ENCODE peak calls at places on chromosomes 16 and 17, in nine cellular contexts. H is GM23338, Y is HL-60, C is heart left ventricle, R is left ventricle myocardium inferior, U is hepatocyte, B is stomach, Q is lower leg skin, A is fibroblast of mammary gland. E is an unnamed sample.

GRCh38 chr16:75333770-75334169 is 82.3 kb upstream of the BCAR1 start:
- DNase-seq in Q (no peak), C (no peak), A (no peak), Y (peak), U (no peak), H (no peak), B (no peak), R (no peak), E (no peak)

GRCh38 chr16:75996491-75996890 is 270.2 kb upstream of the CPHXL start:
- DNase-seq in U (no peak), R (no peak), H (no peak), A (peak), Q (no peak), Y (no peak), C (no peak), B (no peak), E (no peak)

GRCh38 chr16:67490330-67491096 is 7.2 kb upstream of the AGRP start:
- DNase-seq in B (no peak), A (peak), Y (peak), U (no peak), C (no peak), Q (no peak), H (no peak), R (no peak), E (no peak)

GRCh38 chr16:84795338-84796053 is 24.3 kb upstream of the CRISPLD2 start:
- DNase-seq in U (peak), C (peak), Q (peak), H (peak), A (peak), B (peak), R (peak), Y (no peak), E (peak)

GRCh38 chr16:1330260-1330914 is 3.1 kb upstream of the BAIAP3 start:
- DNase-seq in B (no peak), C (no peak), U (no peak), R (no peak), Q (no peak), H (peak), A (no peak), Y (no peak), E (no peak)

GRCh38 chr17:49994085-49995054 is 654 bp downstream of the DLX3 start:
- DNase-seq in Q (no peak), A (no peak), C (no peak), H (peak), R (no peak), U (peak), Y (no peak), B (no peak), E (no peak)

GRCh38 chr16:78415669-78416068 is 316.2 kb downstream of the WWOX start:
- DNase-seq in C (no peak), Q (no peak), R (no peak), B (no peak), Y (no peak), A (no peak), U (no peak), H (peak), E (no peak)

GRCh38 chr16:27127293-27127692 is 60.6 kb downstream of the C16orf82 start:
- DNase-seq in H (no peak), C (no peak), Q (no peak), B (no peak), U (no peak), A (no peak), Y (no peak), R (no peak), E (no peak)

GRCh38 chr17:20989991-20990855 is 52.6 kb downstream of the USP22 start:
- DNase-seq in Q (no peak), C (no peak), B (no peak), A (no peak), U (peak), Y (no peak), H (no peak), R (no peak), E (no peak)

GRCh38 chr17:6086603-6087400 is 16.6 kb downstream of the WSCD1 start:
- DNase-seq in B (no peak), R (no peak), U (no peak), Q (no peak), Y (no peak), A (no peak), C (no peak), H (no peak), E (no peak)

GRCh38 chr16:54136276-54136625 is 150.3 kb downstream of the IRX3 start:
- DNase-seq in A (peak), H (no peak), B (no peak), Y (no peak), U (no peak), Q (no peak), C (no peak), R (no peak), E (no peak)

GRCh38 chr16:7137560-7138330 is 194.9 kb upstream of the RBFOX1 start:
- DNase-seq in C (no peak), Q (no peak), Y (no peak), H (no peak), R (no peak), A (peak), B (no peak), U (peak), E (no peak)

GRCh38 chr16:16042076-16042475 is 92.7 kb downstream of the ABCC1 start:
- DNase-seq in Y (no peak), C (peak), B (peak), U (peak), A (peak), Q (no peak), H (no peak), R (peak), E (no peak)

GRCh38 chr17:13046361-13046760 is 28.5 kb upstream of the ELAC2 start:
- DNase-seq in U (no peak), A (no peak), H (no peak), B (no peak), Q (no peak), Y (no peak), C (no peak), R (no peak), E (no peak)

GRCh38 chr17:1188812-1189211 is 9.0 kb upstream of the ABR start:
- DNase-seq in H (no peak), A (peak), Y (no peak), B (peak), C (peak), R (peak), U (no peak), Q (peak), E (no peak)

GRCh38 chr17:17681744-17682292 is 560 bp downstream of the RAI1 start:
- DNase-seq in R (peak), B (no peak), U (peak), Q (peak), A (no peak), C (peak), H (no peak), Y (peak), E (no peak)

GRCh38 chr17:78745407-78746088 is 36.5 kb downstream of the CYTH1 start:
- DNase-seq in R (no peak), Q (no peak), Y (peak), C (no peak), U (peak), A (peak), B (no peak), H (peak), E (no peak)

GRCh38 chr16:85923153-85924021 is 24.4 kb downstream of the IRF8 start:
- DNase-seq in B (no peak), Q (no peak), Y (no peak), R (no peak), U (peak), A (peak), C (no peak), H (no peak), E (no peak)

GRCh38 chr17:32269377-32269776 is 3.7 kb downstream of the RHBDL3 start:
- DNase-seq in U (no peak), R (peak), B (no peak), C (peak), A (no peak), Q (no peak), H (no peak), Y (no peak), E (no peak)

GRCh38 chr17:50946223-50946890 is 80.2 kb upstream of the TOB1 start:
- DNase-seq in A (no peak), R (no peak), Y (no peak), Q (no peak), U (no peak), B (peak), C (no peak), H (no peak), E (no peak)

GRCh38 chr17:21296097-21297025 is 11.8 kb downstream of the MAP2K3 start:
- DNase-seq in Y (no peak), U (no peak), A (peak), R (peak), Q (no peak), H (no peak), C (peak), B (peak), E (no peak)

GRCh38 chr17:47715669-47716325 is 17.2 kb upstream of the TBX21 start:
- DNase-seq in Y (no peak), R (no peak), U (no peak), B (no peak), C (no peak), A (no peak), Q (no peak), H (no peak), E (no peak)

GRCh38 chr17:47714773-47715396 is 18.2 kb upstream of the TBX21 start:
- DNase-seq in Q (no peak), R (no peak), U (no peak), Y (no peak), C (no peak), B (no peak), H (no peak), A (no peak), E (no peak)

GRCh38 chr17:47712330-47713023 is 18.5 kb downstream of the TBKBP1 start:
- DNase-seq in A (no peak), R (no peak), U (no peak), Y (peak), B (no peak), H (no peak), Q (no peak), C (no peak), E (no peak)

GRCh38 chr17:47716381-47716780 is 16.7 kb upstream of the TBX21 start:
- DNase-seq in Y (no peak), H (no peak), C (no peak), R (no peak), A (no peak), U (no peak), Q (no peak), B (no peak), E (no peak)

DNA sequence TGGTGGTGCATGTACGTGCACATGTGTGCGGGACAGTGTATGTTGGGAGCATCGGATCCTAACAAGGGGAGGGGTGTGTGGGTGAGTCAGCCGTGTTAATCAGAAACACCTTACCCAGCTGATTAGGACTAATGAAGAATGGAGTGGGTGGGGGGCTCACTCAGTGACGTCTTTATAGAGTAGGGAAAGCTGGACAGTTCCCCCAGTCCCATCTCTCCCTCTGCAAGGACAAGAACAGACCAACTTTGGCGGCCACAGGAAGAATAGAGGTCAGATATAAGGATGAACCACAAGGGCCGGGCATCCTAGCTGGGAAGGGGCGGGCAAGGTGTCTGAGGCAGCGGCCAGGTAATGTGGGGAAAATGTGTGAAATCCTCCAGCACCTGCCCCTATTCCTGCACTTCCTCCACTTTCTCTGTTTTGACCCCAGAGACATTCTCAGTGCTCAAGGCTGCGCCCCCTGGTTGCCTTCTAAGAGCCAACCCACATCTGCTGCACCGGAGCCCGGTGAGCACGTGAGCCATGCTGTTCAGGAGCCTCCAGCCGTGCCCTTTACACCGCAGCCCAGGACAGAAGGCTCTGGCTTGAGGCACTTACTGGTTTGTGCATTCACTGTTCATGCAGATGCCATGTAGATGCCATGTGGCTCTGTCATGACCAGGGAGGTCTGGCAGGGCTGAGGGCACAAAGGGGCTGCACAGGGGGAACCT is 18.9 kb upstream of the TBX21 start:
- DNase-seq in B (no peak), U (no peak), Q (no peak), R (no peak), H (peak), Y (no peak), C (no peak), A (no peak), E (no peak)
- TF ChIP-seq CTCF in B (no peak), U (no peak), Q (no peak), R (no peak), H (peak), Y (no peak), C (no peak), A (no peak), E (no peak)

GRCh38 chr17:7579001-7579838 is at the start of gene CD68:
- DNase-seq in H (peak), R (peak), U (peak), A (peak), C (peak), B (peak), Q (peak), Y (peak), E (peak)
- H3K4me3 ChIP-seq in H (no peak), R (peak), U (no peak), A (peak), C (no peak), B (peak), Q (no peak), Y (peak), E (peak)

GRCh38 chr17:37662358-37662757 is 19.1 kb upstream of the DDX52 start:
- DNase-seq in B (no peak), C (no peak), R (no peak), Y (no peak), A (no peak), Q (no peak), H (peak), U (no peak), E (no peak)

GRCh38 chr17:37657202-37657601 is 14.0 kb upstream of the DDX52 start:
- DNase-seq in U (no peak), H (no peak), C (no peak), B (no peak), A (no peak), Q (no peak), Y (no peak), R (no peak), E (no peak)

GRCh38 chr17:37664214-37664613 is 21.0 kb upstream of the DDX52 start:
- DNase-seq in Q (no peak), Y (no peak), A (no peak), C (no peak), B (no peak), H (no peak), R (no peak), U (no peak), E (no peak)

GRCh38 chr17:37659887-37660286 is 16.6 kb upstream of the DDX52 start:
- DNase-seq in U (no peak), C (no peak), R (no peak), H (peak), B (no peak), A (no peak), Q (no peak), Y (no peak), E (no peak)

DNA sequence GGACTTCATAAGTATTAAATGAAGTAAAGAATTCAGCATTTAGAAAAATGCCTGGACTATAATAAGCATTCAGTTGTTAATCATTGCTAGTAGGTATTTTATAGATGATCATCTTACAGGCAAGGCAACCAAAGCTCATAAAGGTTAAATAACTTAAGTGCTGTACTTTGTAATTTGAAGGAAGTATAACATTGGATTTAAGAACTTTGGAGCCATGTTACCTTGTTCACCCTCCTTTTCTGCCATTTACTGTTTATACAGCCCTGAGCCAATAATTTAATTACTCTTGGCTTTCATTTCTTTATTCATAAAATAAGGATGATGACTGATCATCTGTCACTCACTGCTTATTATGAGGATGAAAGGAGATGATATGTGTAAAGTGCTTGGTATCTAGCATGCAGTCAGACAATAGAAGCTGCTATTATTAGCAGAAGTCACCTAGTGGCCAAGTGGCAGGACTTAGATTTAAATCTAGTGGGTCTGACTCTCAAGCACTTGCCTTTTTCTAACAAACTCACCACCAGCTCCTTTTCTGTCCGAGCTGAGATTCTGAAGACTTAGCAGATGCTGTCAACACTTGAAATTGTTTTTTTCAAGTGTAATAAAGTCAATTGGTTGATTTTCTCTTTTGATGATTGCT is 18.2 kb upstream of the DDX52 start:
- DNase-seq in A (no peak), Y (no peak), R (no peak), C (no peak), B (no peak), U (no peak), Q (no peak), H (peak), E (no peak)
- TF ChIP-seq CTCF in A (no peak), Y (no peak), R (no peak), C (no peak), B (no peak), U (peak), Q (no peak), H (peak), E (peak)

DNA sequence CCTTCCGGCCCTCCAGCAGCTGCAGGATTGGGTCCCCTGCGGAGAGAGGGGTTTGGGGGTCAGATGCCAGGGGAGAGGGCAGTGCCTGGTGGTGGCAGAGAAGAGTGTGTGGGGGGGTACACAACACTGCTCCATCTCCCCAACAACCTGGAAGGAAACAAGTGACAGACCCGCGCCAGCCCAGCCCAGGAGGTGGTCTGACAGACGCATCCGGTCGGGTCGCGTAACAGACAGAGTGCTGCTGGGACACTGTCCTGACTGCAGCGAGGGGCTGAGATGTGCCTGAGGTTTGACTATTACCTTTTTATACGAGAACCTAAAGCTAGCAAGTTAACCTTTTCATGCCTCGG is 16.2 kb downstream of the UNC13D start:
- DNase-seq in H (peak), U (no peak), A (no peak), Y (no peak), C (no peak), Q (no peak), R (no peak), B (no peak), E (no peak)
- H3K4me3 ChIP-seq in H (peak), U (no peak), A (no peak), Y (no peak), C (no peak), Q (no peak), R (peak), B (peak), E (no peak)

DNA sequence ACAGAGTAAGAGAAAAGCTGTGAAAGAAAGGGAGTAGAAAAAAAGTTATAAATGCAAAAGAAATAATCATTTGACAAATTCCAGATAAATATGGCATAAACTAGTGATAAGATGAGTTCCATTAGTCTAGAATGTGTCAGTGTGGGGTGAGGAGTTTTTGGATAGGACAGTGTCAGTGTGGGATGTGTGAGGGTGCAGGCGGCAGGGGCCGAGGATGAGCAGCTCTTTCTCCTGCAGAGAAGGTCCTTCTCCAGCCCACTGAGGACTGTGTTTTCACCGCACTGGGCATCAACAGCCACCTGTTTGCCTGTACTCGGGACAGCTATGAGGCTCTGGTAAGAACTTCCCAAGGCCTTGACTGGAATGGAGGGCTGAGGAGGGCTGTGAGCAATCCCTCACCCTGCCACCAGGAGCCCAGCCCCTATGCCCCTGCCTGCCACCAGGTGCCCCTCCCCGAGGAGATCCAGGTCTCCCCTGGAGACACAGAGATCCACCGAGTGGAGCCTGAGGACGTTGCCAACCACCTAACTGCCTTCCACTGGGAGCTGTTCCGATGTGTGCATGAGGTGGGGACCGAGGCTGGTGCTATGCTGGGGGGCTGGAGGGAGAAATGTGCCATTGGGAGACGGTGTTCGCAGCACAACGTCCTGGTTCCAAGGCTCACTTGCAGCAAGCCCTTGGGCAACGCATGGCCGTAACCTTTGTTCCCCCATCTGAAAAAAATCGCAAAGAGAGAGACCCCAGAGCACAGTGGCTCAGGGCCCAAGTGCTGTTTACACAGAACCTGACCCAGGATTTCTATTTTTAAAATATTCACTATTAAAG is 13.1 kb downstream of the RAPGEFL1 start:
- DNase-seq in H (peak), C (no peak), Q (no peak), U (no peak), A (no peak), R (no peak), Y (no peak), B (no peak), E (no peak)
- TF ChIP-seq CTCF in H (peak), C (peak), Q (no peak), U (peak), A (peak), R (no peak), Y (no peak), B (no peak), E (peak)

DNA sequence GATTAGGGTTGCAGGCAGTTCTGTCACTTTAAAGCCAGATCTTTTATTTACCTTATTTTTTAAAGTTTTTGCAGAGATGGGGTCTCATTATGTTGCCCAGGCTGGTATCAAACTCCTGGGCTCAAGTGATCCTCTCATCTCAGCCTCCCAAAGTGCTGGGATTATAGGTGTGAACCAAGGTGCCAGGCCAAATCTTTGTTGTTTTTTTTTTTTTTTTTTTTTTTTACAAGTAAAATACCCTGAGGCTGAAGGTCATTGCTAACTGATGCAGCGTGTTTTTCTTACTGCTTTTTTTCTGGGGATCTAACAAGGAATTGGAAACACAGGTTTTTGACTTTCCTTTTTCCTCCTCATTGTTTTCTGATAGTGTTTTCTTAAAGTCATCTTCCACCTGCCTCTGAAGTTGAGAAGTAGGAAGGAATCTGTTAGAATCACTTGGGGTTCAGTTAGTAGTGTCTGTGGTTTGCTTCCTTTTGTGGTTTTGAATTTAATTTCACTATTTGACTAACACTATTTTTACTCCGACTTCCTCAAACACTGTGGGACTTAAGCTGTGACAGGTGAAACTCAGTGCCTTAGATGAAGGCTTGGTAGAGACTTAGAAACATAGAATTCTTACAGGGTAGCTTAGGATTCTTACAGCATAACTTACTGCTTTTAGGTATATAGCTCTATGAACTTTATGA is 22.2 kb downstream of the CLTC start:
- DNase-seq in Y (peak), A (no peak), Q (no peak), B (no peak), C (no peak), H (no peak), R (no peak), U (no peak), E (no peak)
- H3K4me3 ChIP-seq in Y (no peak), A (no peak), Q (no peak), B (no peak), C (no peak), H (no peak), R (no peak), U (no peak), E (no peak)

GRCh38 chr17:2400877-2401425 is at the start of gene MNT:
- DNase-seq in C (peak), Q (peak), R (peak), U (peak), Y (peak), B (peak), A (peak), H (peak), E (no peak)
- TF ChIP-seq CTCF in C (no peak), Q (no peak), R (peak), U (no peak), Y (no peak), B (peak), A (no peak), H (no peak), E (no peak)

GRCh38 chr16:19411298-19411697 is 6.4 kb upstream of the TMC5 start:
- DNase-seq in H (no peak), R (no peak), Q (no peak), Y (no peak), C (no peak), U (no peak), A (no peak), B (no peak), E (no peak)
- H3K4me3 ChIP-seq in H (peak), R (peak), Q (no peak), Y (no peak), C (no peak), U (no peak), A (no peak), B (peak), E (no peak)